ENCODE peak calls at places on chromosomes 16 and 17, in four cellular contexts. H is HepG2, Y is WTC11, O is GM12878. L is an unnamed sample.

GRCh38 chr16:80718480-80719220 is 85.7 kb downstream of the CDYL2 start:
- DNase-seq in Y (peak), O (no peak), H (no peak), L (no peak)

GRCh38 chr16:11914210-11914758 is 1.5 kb downstream of the GSPT1 start:
- DNase-seq in O (no peak), Y (no peak), H (no peak), L (no peak)

GRCh38 chr16:25219070-25219737 is 2.5 kb downstream of the AQP8 start:
- DNase-seq in O (no peak), Y (no peak), H (peak), L (no peak)

GRCh38 chr17:35898283-35899070 is 18.3 kb upstream of the CCL5 start:
- DNase-seq in H (no peak), Y (no peak), O (no peak), L (no peak)

GRCh38 chr17:74954665-74955421 is 17.7 kb downstream of the HID1 start:
- DNase-seq in Y (no peak), H (no peak), O (no peak), L (no peak)

GRCh38 chr17:57989011-57989345 is 924 bp upstream of the VEZF1 start:
- DNase-seq in H (peak), O (no peak), Y (no peak), L (peak)

GRCh38 chr16:85221081-85221809 is 109.0 kb upstream of the CIBAR2 start:
- DNase-seq in O (no peak), H (no peak), Y (no peak), L (no peak)

GRCh38 chr17:63151981-63152523 is 186.0 kb downstream of the TANC2 start:
- DNase-seq in H (no peak), O (no peak), Y (no peak), L (no peak)

GRCh38 chr16:52515068-52515671 is 31.8 kb downstream of the TOX3 start:
- DNase-seq in H (no peak), Y (no peak), O (no peak), L (no peak)

GRCh38 chr17:70906808-70907207 is 737.5 kb downstream of the KCNJ2 start:
- DNase-seq in O (no peak), Y (no peak), H (no peak), L (no peak)

GRCh38 chr16:1300664-1301476 is 8.6 kb upstream of the UBE2I start:
- DNase-seq in O (no peak), Y (peak), H (peak), L (peak)

GRCh38 chr16:13935408-13935807 is 15.5 kb downstream of the ERCC4 start:
- DNase-seq in O (no peak), Y (peak), H (peak), L (peak)

GRCh38 chr16:593807-594206 is 3.9 kb downstream of the RAB40C start:
- DNase-seq in O (no peak), Y (no peak), H (no peak), L (no peak)

GRCh38 chr16:89093602-89094251 is at the start of gene ACSF3:
- DNase-seq in H (no peak), Y (peak), O (no peak), L (peak)

GRCh38 chr17:71632328-71632727 is 488.5 kb upstream of the SOX9 start:
- DNase-seq in O (no peak), H (no peak), Y (no peak), L (no peak)

GRCh38 chr16:11253009-11253994 is 2.7 kb downstream of the SOCS1 start:
- DNase-seq in Y (no peak), O (no peak), H (no peak), L (peak)

GRCh38 chr16:74760007-74760767 is 14.4 kb downstream of the FA2H start:
- DNase-seq in Y (no peak), H (no peak), O (no peak), L (no peak)

GRCh38 chr17:82302991-82303943 is 14.1 kb downstream of the CD7 start:
- DNase-seq in O (no peak), H (no peak), Y (no peak), L (no peak)

GRCh38 chr16:3655030-3655790 is 719 bp downstream of the DNASE1 start:
- DNase-seq in H (no peak), O (no peak), Y (peak), L (no peak)

GRCh38 chr16:27424772-27425498 is 23.0 kb downstream of the IL21R start:
- DNase-seq in Y (no peak), H (no peak), O (no peak), L (no peak)

GRCh38 chr16:87464691-87465300 is 28.0 kb downstream of the ZCCHC14 start:
- DNase-seq in Y (no peak), H (no peak), O (no peak), L (peak)

GRCh38 chr16:57863434-57864160 is 61.3 kb upstream of the KIFC3 start:
- DNase-seq in H (peak), O (no peak), Y (peak), L (peak)

GRCh38 chr17:75439287-75439686 is 17.1 kb upstream of the TMEM94 start:
- DNase-seq in Y (no peak), H (no peak), O (no peak), L (no peak)

GRCh38 chr17:62671553-62671952 is 44.1 kb downstream of the MRC2 start:
- DNase-seq in O (no peak), Y (no peak), H (peak), L (peak)

GRCh38 chr17:10683853-10684252 is 13.5 kb downstream of the SCO1 start:
- DNase-seq in O (no peak), H (peak), Y (no peak), L (no peak)

GRCh38 chr17:79555543-79555942 is 55.3 kb downstream of the RBFOX3 start:
- DNase-seq in O (no peak), Y (no peak), H (no peak), L (no peak)

DNA sequence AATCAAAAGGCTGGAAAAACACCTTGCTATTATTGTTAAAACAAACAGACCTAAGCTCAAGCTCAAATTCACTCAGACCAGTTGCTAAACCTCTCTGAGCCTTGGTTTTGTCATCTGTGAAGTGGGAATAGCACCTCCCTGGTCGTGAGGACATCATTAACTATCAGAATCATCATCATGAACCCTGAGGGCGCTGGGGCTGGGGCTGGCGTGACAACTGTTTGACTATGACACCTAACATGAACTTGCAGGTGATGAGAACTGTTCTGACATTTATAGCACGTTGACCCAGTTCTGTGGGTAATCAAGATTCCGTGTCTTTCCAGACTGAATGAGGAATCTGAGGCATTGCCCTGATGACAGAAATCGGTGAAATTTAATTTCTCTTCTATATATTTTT is 71.3 kb upstream of the CDH5 start:
- DNase-seq in H (no peak), Y (no peak), O (no peak), L (no peak)
- TF ChIP-seq TCF7 in H (no peak), Y (no peak), O (no peak), L (no peak)

GRCh38 chr16:68374251-68374805 is 63.5 kb downstream of the PRMT7 start:
- DNase-seq in Y (no peak), H (no peak), O (no peak), L (peak)
- TF ChIP-seq TCF7 in Y (no peak), H (no peak), O (no peak), L (no peak)

DNA sequence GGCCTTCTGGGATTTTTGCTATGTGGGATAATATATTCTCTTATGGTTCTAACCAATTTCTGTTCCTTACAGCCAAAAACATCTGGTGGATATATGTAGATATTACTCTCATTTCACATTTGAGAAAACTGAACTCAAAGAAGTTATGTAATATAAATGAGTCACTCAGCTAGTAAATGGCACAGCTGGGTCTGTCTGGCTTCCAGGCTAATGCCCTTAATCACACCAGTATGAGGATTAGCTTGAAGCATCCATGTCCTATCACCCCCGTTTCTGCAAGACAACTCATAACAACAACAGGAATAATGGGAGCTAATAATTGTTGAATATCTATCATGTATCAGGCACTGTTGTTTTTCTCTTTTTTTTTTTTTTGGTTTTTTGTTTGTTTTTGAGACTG is 34.4 kb upstream of the USP7 start:
- DNase-seq in O (no peak), H (no peak), Y (no peak), L (no peak)
- TF ChIP-seq TCF7 in O (no peak), H (no peak), Y (no peak), L (no peak)

GRCh38 chr17:50514936-50515702 is 6.9 kb downstream of the MYCBPAP start:
- DNase-seq in Y (no peak), H (peak), O (no peak), L (no peak)
- TF ChIP-seq TCF7 in Y (no peak), H (no peak), O (no peak), L (no peak)

DNA sequence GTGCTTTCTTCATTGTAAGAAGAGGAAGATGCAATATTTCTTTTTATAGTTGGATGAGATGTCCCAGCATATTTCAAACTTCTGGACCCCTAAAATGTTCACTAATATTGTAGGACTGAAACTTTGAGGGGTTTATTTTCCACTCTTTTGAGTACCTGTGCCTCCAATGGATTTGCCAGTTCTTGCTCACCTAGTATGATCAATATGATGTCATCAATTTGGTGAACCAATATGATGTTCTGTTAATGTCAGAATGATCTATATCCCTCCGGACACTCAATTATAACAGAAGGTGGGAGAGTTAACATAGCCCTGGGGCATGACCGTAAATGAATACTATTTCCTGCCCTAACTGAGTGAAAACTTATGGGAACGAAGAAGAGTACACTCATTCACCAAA is 178.3 kb downstream of the CBLN1 start:
- DNase-seq in O (no peak), Y (no peak), H (no peak), L (no peak)
- TF ChIP-seq TCF7 in O (no peak), Y (no peak), H (no peak), L (no peak)